ENCODE peak calls at places on chromosome 18, in eight cellular contexts. K is Caki2; T is MV-4-11; H is cardiac fibroblast; R is type B pancreatic cell; U is activated naive CD8-positive, alpha-beta T cell treated with anti-CD3 and anti-CD28 coated beads, Interleukin-2, amount 50 U/mL, for 24 hours; C is neural progenitor cell; X is adipocyte. Q is an unnamed sample.

GRCh38 chr18:28365406-28365805 is 188.5 kb upstream of the CDH2 start:
- DNase-seq in H (peak), K (peak), T (no peak), X (peak), U (no peak), C (no peak), R (no peak), Q (no peak)

GRCh38 chr18:32920796-32921787 is 148.3 kb upstream of the KLHL14 start:
- DNase-seq in X (peak), C (no peak), K (peak), U (no peak), R (no peak), H (peak), T (peak), Q (no peak)

GRCh38 chr18:76923485-76924085 is 101.2 kb downstream of the ZNF236 start:
- DNase-seq in C (peak), U (no peak), R (no peak), K (no peak), H (peak), X (peak), T (no peak), Q (peak)

GRCh38 chr18:36095936-36096519 is 28.7 kb upstream of the RPRD1A start:
- DNase-seq in X (peak), K (no peak), U (no peak), C (peak), T (peak), R (no peak), H (peak), Q (no peak)

GRCh38 chr18:49161627-49162026 is 210.9 kb upstream of the SMAD7 start:
- DNase-seq in U (no peak), H (peak), T (no peak), C (no peak), R (no peak), K (no peak), X (peak), Q (no peak)

GRCh38 chr18:62402342-62402948 is 77.3 kb downstream of the TNFRSF11A start:
- DNase-seq in K (no peak), H (no peak), U (no peak), R (no peak), X (no peak), C (no peak), T (no peak), Q (no peak)

GRCh38 chr18:57864615-57865121 is 61.6 kb upstream of the ATP8B1 start:
- DNase-seq in R (no peak), C (no peak), K (no peak), X (no peak), H (no peak), T (no peak), U (no peak), Q (no peak)

GRCh38 chr18:3342628-3343027 is 80.7 kb downstream of the MYL12B start:
- DNase-seq in U (no peak), T (no peak), R (no peak), X (no peak), H (no peak), K (no peak), C (no peak), Q (no peak)

GRCh38 chr18:10086458-10086857 is 172.6 kb downstream of the VAPA start:
- DNase-seq in X (peak), H (no peak), K (peak), R (no peak), T (no peak), U (no peak), C (peak), Q (no peak)

GRCh38 chr18:53971331-53971730 is 253.1 kb downstream of the MBD2 start:
- DNase-seq in K (peak), T (no peak), C (no peak), H (no peak), X (no peak), U (no peak), R (no peak), Q (no peak)

GRCh38 chr18:63374520-63374919 is 7.5 kb upstream of the KDSR start:
- DNase-seq in T (no peak), R (no peak), U (no peak), H (peak), X (no peak), C (no peak), K (no peak), Q (no peak)

GRCh38 chr18:45437399-45437798 is 177.9 kb upstream of the SLC14A2 start:
- DNase-seq in H (no peak), T (no peak), C (no peak), X (no peak), U (no peak), K (no peak), R (no peak), Q (no peak)

GRCh38 chr18:74596959-74597661 is 560 bp upstream of the ZNF407 start:
- DNase-seq in C (peak), K (peak), X (peak), T (peak), U (peak), R (peak), H (peak), Q (no peak)

GRCh38 chr18:54958711-54959625 is at the start of gene CCDC68:
- DNase-seq in H (peak), X (no peak), K (peak), U (no peak), C (peak), R (no peak), T (no peak), Q (peak)

GRCh38 chr18:49656098-49656591 is 94.3 kb downstream of the LIPG start:
- DNase-seq in K (peak), T (no peak), X (peak), U (no peak), C (no peak), H (no peak), R (no peak), Q (no peak)

GRCh38 chr18:23272498-23273232 is 137.4 kb downstream of the CABLES1 start:
- DNase-seq in X (no peak), K (no peak), U (no peak), H (no peak), C (no peak), T (no peak), R (no peak), Q (no peak)

GRCh38 chr18:44680271-44681038 is at the start of gene SETBP1:
- DNase-seq in K (peak), C (peak), U (peak), H (peak), R (peak), T (no peak), X (peak), Q (peak)

GRCh38 chr18:46464926-46465655 is 191.9 kb downstream of the LOXHD1 start:
- DNase-seq in T (no peak), C (no peak), R (no peak), H (no peak), U (no peak), K (no peak), X (no peak), Q (peak)

GRCh38 chr18:6757966-6758365 is 28.4 kb downstream of the ARHGAP28 start:
- DNase-seq in H (no peak), X (no peak), T (no peak), U (no peak), K (peak), R (no peak), C (no peak), Q (no peak)

GRCh38 chr18:58727776-58728500 is 56.7 kb downstream of the MALT1 start:
- DNase-seq in U (no peak), C (no peak), T (no peak), R (no peak), H (peak), X (no peak), K (peak), Q (no peak)

GRCh38 chr18:43590182-43590903 is 313.1 kb upstream of the SYT4 start:
- DNase-seq in R (no peak), T (no peak), X (no peak), C (no peak), H (no peak), K (peak), U (no peak), Q (no peak)

GRCh38 chr18:12253027-12253426 is 1.1 kb upstream of the CIDEA start:
- DNase-seq in K (no peak), R (no peak), C (no peak), H (no peak), T (no peak), U (no peak), X (no peak), Q (no peak)

GRCh38 chr18:12321331-12321730 is 13.3 kb downstream of the TUBB6 start:
- DNase-seq in X (peak), K (peak), R (no peak), C (no peak), T (no peak), U (no peak), H (no peak), Q (no peak)

GRCh38 chr18:46283895-46284295 is 179.7 kb downstream of the HAUS1 start:
- DNase-seq in R (no peak), U (no peak), C (peak), H (no peak), T (no peak), X (no peak), K (no peak), Q (peak)

GRCh38 chr18:59742325-59743111 is 45.3 kb upstream of the CCBE1 start:
- DNase-seq in K (no peak), H (peak), T (no peak), C (no peak), R (no peak), U (no peak), X (peak), Q (no peak)

GRCh38 chr18:32158108-32158624 is 31.7 kb upstream of the MEP1B start:
- DNase-seq in R (peak), C (peak), T (peak), U (peak), X (peak), K (peak), H (peak), Q (peak)

GRCh38 chr18:9454061-9454703 is 21.1 kb upstream of the RALBP1 start:
- DNase-seq in K (no peak), U (no peak), X (no peak), R (no peak), H (peak), T (no peak), C (no peak), Q (no peak)

GRCh38 chr18:57428221-57429150 is 6.7 kb upstream of the ONECUT2 start:
- DNase-seq in H (no peak), U (peak), C (peak), K (no peak), X (no peak), T (no peak), R (no peak), Q (no peak)